ENCODE peak calls at places on chromosomes 12 and 14, in nine cellular contexts. L, D, R, Z, C, I, T, Y and A are unnamed samples.

GRCh38 chr12:58425481-58426392 is 484.4 kb downstream of the ATP23 start:
- DNase-seq in L (no peak), D (no peak), R (peak; percentile 95), Z (peak; percentile 58), C (peak; percentile 78), I (no peak), T (peak; percentile 30), Y (peak; percentile 87), A (no peak)

GRCh38 chr14:61502459-61503093 is 181.2 kb downstream of the PRKCH start:
- DNase-seq in L (no peak), D (no peak), R (peak; percentile 66), Z (no peak), C (no peak), I (peak; percentile 50), T (no peak), Y (peak; percentile 47), A (no peak)

GRCh38 chr14:94575730-94576585 is 5.3 kb upstream of the SERPINA5 start:
- DNase-seq in L (no peak), D (no peak), R (no peak), Z (no peak), C (no peak), I (no peak), T (no peak), Y (peak; percentile 68), A (no peak)

GRCh38 chr12:34404377-34405285 is 382.3 kb downstream of the ALG10 start:
- DNase-seq in L (peak; percentile 1), D (peak; percentile 0), R (no peak), Z (no peak), C (no peak), I (no peak), T (no peak), Y (no peak), A (peak; percentile 2)

GRCh38 chr12:4932576-4932975 is 22.9 kb downstream of the KCNA1 start:
- DNase-seq in L (no peak), D (no peak), R (no peak), Z (no peak), C (no peak), I (no peak), T (no peak), Y (no peak), A (no peak)

GRCh38 chr14:24055971-24056799 is 4.4 kb downstream of the CARMIL3 start:
- DNase-seq in L (no peak), D (no peak), R (no peak), Z (no peak), C (no peak), I (no peak), T (no peak), Y (no peak), A (no peak)

GRCh38 chr12:70722584-70723343 is 85.5 kb upstream of the PTPRB start:
- DNase-seq in L (no peak), D (peak; percentile 22), R (no peak), Z (no peak), C (no peak), I (peak; percentile 28), T (peak; percentile 72), Y (peak; percentile 75), A (no peak)

GRCh38 chr14:77346495-77346894 is 25.7 kb downstream of the GSTZ1 start:
- DNase-seq in L (no peak), D (no peak), R (no peak), Z (no peak), C (no peak), I (no peak), T (no peak), Y (no peak), A (no peak)

GRCh38 chr14:101063121-101063520 is 159.6 kb upstream of the RTL1 start:
- DNase-seq in L (no peak), D (no peak), R (no peak), Z (no peak), C (no peak), I (no peak), T (no peak), Y (no peak), A (peak; percentile 7)

GRCh38 chr12:55797068-55797467 is 20.5 kb downstream of the SARNP start:
- DNase-seq in L (no peak), D (peak; percentile 11), R (no peak), Z (no peak), C (peak; percentile 6), I (peak; percentile 49), T (peak; percentile 32), Y (peak; percentile 73), A (peak; percentile 24)

GRCh38 chr14:36852853-36853634 is 191.4 kb downstream of the PAX9 start:
- DNase-seq in L (peak; percentile 18), D (no peak), R (no peak), Z (no peak), C (no peak), I (no peak), T (no peak), Y (peak; percentile 36), A (no peak)

GRCh38 chr12:68358532-68359485 is 26.6 kb upstream of the MDM1 start:
- DNase-seq in L (peak; percentile 40), D (peak; percentile 52), R (peak; percentile 63), Z (peak; percentile 62), C (no peak), I (peak; percentile 89), T (peak; percentile 85), Y (peak; percentile 90), A (no peak)

GRCh38 chr14:52792097-52792415 is 649 bp upstream of the GNPNAT1 start:
- DNase-seq in L (no peak), D (no peak), R (no peak), Z (no peak), C (no peak), I (no peak), T (no peak), Y (no peak), A (no peak)

GRCh38 chr12:118498171-118498570 is 121.8 kb downstream of the SUDS3 start:
- DNase-seq in L (no peak), D (no peak), R (no peak), Z (no peak), C (no peak), I (no peak), T (no peak), Y (no peak), A (no peak)

GRCh38 chr12:25433581-25434325 is 119.3 kb downstream of the LMNTD1 start:
- DNase-seq in L (no peak), D (no peak), R (peak; percentile 61), Z (no peak), C (no peak), I (no peak), T (no peak), Y (no peak), A (no peak)

GRCh38 chr12:12870454-12870853 is 20.9 kb upstream of the GPRC5A start:
- DNase-seq in L (no peak), D (no peak), R (peak; percentile 93), Z (no peak), C (no peak), I (no peak), T (no peak), Y (peak; percentile 89), A (no peak)

GRCh38 chr12:6635856-6636521 is at the start of gene LPAR5:
- DNase-seq in L (no peak), D (no peak), R (peak; percentile 84), Z (no peak), C (no peak), I (peak; percentile 50), T (no peak), Y (no peak), A (no peak)

GRCh38 chr12:132151145-132151765 is 7.0 kb downstream of the NOC4L start:
- DNase-seq in L (no peak), D (no peak), R (no peak), Z (no peak), C (no peak), I (no peak), T (no peak), Y (no peak), A (peak; percentile 10)

GRCh38 chr12:131327521-131328488 is 374.1 kb downstream of the ADGRD1 start:
- DNase-seq in L (no peak), D (no peak), R (no peak), Z (no peak), C (no peak), I (no peak), T (peak; percentile 5), Y (no peak), A (no peak)

GRCh38 chr14:64184103-64184729 is 110.0 kb downstream of the ESR2 start:
- DNase-seq in L (no peak), D (no peak), R (no peak), Z (no peak), C (no peak), I (no peak), T (no peak), Y (no peak), A (no peak)

GRCh38 chr14:103629503-103630121 is 601 bp downstream of the KLC1 start:
- DNase-seq in L (no peak), D (peak; percentile 52), R (no peak), Z (peak; percentile 15), C (peak; percentile 58), I (peak; percentile 26), T (peak; percentile 62), Y (no peak), A (peak; percentile 81)

GRCh38 chr14:89792489-89793366 is 161.8 kb downstream of the EFCAB11 start:
- DNase-seq in L (no peak), D (no peak), R (no peak), Z (no peak), C (no peak), I (no peak), T (no peak), Y (peak; percentile 53), A (no peak)

GRCh38 chr12:115204957-115205754 is 521.2 kb upstream of the TBX3 start:
- DNase-seq in L (no peak), D (no peak), R (peak; percentile 48), Z (no peak), C (no peak), I (no peak), T (no peak), Y (peak; percentile 63), A (no peak)

GRCh38 chr12:90021729-90022249 is 313.2 kb upstream of the ATP2B1 start:
- DNase-seq in L (no peak), D (no peak), R (no peak), Z (no peak), C (no peak), I (no peak), T (no peak), Y (no peak), A (no peak)

GRCh38 chr12:40298341-40298740 is 73.5 kb downstream of the LRRK2 start:
- DNase-seq in L (no peak), D (no peak), R (no peak), Z (no peak), C (no peak), I (no peak), T (no peak), Y (no peak), A (no peak)

GRCh38 chr14:98140862-98141261 is 1131.1 kb downstream of the BCL11B start:
- DNase-seq in L (no peak), D (no peak), R (no peak), Z (no peak), C (no peak), I (no peak), T (peak; percentile 20), Y (no peak), A (no peak)

GRCh38 chr12:39723831-39724230 is 104.2 kb upstream of the ABCD2 start:
- DNase-seq in L (no peak), D (no peak), R (peak; percentile 65), Z (no peak), C (peak; percentile 1), I (no peak), T (no peak), Y (peak; percentile 58), A (peak; percentile 35)

GRCh38 chr14:26966942-26967341 is 369.1 kb upstream of the NOVA1 start:
- DNase-seq in L (peak; percentile 16), D (no peak), R (peak; percentile 93), Z (no peak), C (no peak), I (no peak), T (no peak), Y (peak; percentile 51), A (no peak)

GRCh38 chr12:50753232-50753769 is 10.6 kb upstream of the ATF1 start:
- DNase-seq in L (no peak), D (no peak), R (peak; percentile 37), Z (no peak), C (no peak), I (no peak), T (no peak), Y (no peak), A (no peak)

GRCh38 chr12:5567021-5567744 is 135.3 kb downstream of the NTF3 start:
- DNase-seq in L (no peak), D (no peak), R (no peak), Z (no peak), C (no peak), I (no peak), T (no peak), Y (no peak), A (peak; percentile 82)

GRCh38 chr14:68306934-68307758 is 485.7 kb downstream of the ZFP36L1 start:
- DNase-seq in L (no peak), D (no peak), R (no peak), Z (peak; percentile 66), C (peak; percentile 80), I (no peak), T (no peak), Y (no peak), A (no peak)